ENCODE peak calls at places on chromosomes 11 and 22, in eight cellular contexts. N is AG09309; W is uterus; J is stomach; V is neural progenitor cell; A is HepG2; B is GM12865; Q is CD8-positive, alpha-beta T cell. S is an unnamed sample.

GRCh38 chr11:126414615-126415014 is 59.1 kb downstream of the ST3GAL4 start:
- DNase-seq in N (no peak), W (no peak), J (no peak), V (no peak), A (no peak), B (no peak), Q (no peak), S (no peak)

GRCh38 chr11:59206635-59207034 is 6.1 kb downstream of the MPEG1 start:
- DNase-seq in N (no peak), W (no peak), J (peak), V (peak), A (peak), B (peak), Q (no peak), S (peak)

GRCh38 chr22:30474683-30475424 is 3.0 kb upstream of the SEC14L3 start:
- DNase-seq in N (no peak), W (no peak), J (peak), V (no peak), A (no peak), B (no peak), Q (peak), S (peak)

GRCh38 chr11:116072776-116073175 is 568.6 kb upstream of the CADM1 start:
- DNase-seq in N (no peak), W (no peak), J (no peak), V (peak), A (no peak), B (peak), Q (no peak), S (no peak)

GRCh38 chr22:28034760-28035401 is 115.8 kb upstream of the PITPNB start:
- DNase-seq in N (no peak), W (peak), J (peak), V (no peak), A (no peak), B (peak), Q (no peak), S (no peak)

GRCh38 chr22:46792841-46793261 is 30.4 kb downstream of the TBC1D22A start:
- DNase-seq in N (no peak), W (no peak), J (peak), V (no peak), A (no peak), B (no peak), Q (no peak), S (no peak)

GRCh38 chr11:26777276-26777939 is 55.5 kb upstream of the SLC5A12 start:
- DNase-seq in N (no peak), W (no peak), J (no peak), V (no peak), A (no peak), B (no peak), Q (no peak), S (no peak)

GRCh38 chr22:33405194-33405593 is 347.0 kb upstream of the SYN3 start:
- DNase-seq in N (no peak), W (no peak), J (no peak), V (no peak), A (no peak), B (no peak), Q (no peak), S (no peak)

GRCh38 chr22:20143883-20144665 is 6.8 kb downstream of the CCDC188 start:
- DNase-seq in N (no peak), W (no peak), J (no peak), V (no peak), A (no peak), B (no peak), Q (no peak), S (no peak)

GRCh38 chr11:32103941-32104340 is 13.1 kb downstream of the RCN1 start:
- DNase-seq in N (no peak), W (no peak), J (no peak), V (no peak), A (no peak), B (no peak), Q (no peak), S (no peak)

GRCh38 chr11:119023741-119024140 is 5.2 kb downstream of the TRAPPC4 start:
- DNase-seq in N (peak), W (no peak), J (no peak), V (no peak), A (no peak), B (no peak), Q (no peak), S (no peak)

GRCh38 chr11:67615455-67616430 is 9.0 kb downstream of the NDUFV1 start:
- DNase-seq in N (no peak), W (peak), J (peak), V (peak), A (peak), B (peak), Q (peak), S (no peak)

GRCh38 chr22:27476729-27477128 is 324.8 kb downstream of the MN1 start:
- DNase-seq in N (no peak), W (no peak), J (no peak), V (no peak), A (no peak), B (no peak), Q (no peak), S (peak)

GRCh38 chr11:19525714-19526113 is 186.9 kb upstream of the NAV2 start:
- DNase-seq in N (no peak), W (no peak), J (no peak), V (no peak), A (no peak), B (no peak), Q (no peak), S (no peak)

GRCh38 chr11:63668396-63668795 is 2.8 kb downstream of the ATL3 start:
- DNase-seq in N (no peak), W (no peak), J (no peak), V (no peak), A (no peak), B (no peak), Q (no peak), S (peak)

GRCh38 chr11:128334311-128335044 is 252.9 kb downstream of the ETS1 start:
- DNase-seq in N (no peak), W (peak), J (no peak), V (no peak), A (peak), B (no peak), Q (no peak), S (no peak)

GRCh38 chr22:41564563-41564962 is 3.8 kb downstream of the CSDC2 start:
- DNase-seq in N (no peak), W (no peak), J (no peak), V (no peak), A (no peak), B (no peak), Q (no peak), S (peak)

GRCh38 chr11:76270387-76270786 is 64.1 kb upstream of the WNT11 start:
- DNase-seq in N (no peak), W (no peak), J (no peak), V (no peak), A (no peak), B (no peak), Q (no peak), S (peak)

GRCh38 chr11:112266410-112266778 is 5.7 kb upstream of the PLET1 start:
- DNase-seq in N (no peak), W (no peak), J (no peak), V (no peak), A (no peak), B (no peak), Q (no peak), S (no peak)

GRCh38 chr11:78022397-78023396 is at the start of gene KCTD14:
- DNase-seq in N (no peak), W (peak), J (peak), V (peak), A (peak), B (peak), Q (no peak), S (no peak)

GRCh38 chr11:102780491-102780918 is at the start of gene MMP10:
- DNase-seq in N (no peak), W (no peak), J (no peak), V (peak), A (peak), B (no peak), Q (no peak), S (peak)

GRCh38 chr11:69531717-69532088 is 50.2 kb downstream of the LINC01488 start:
- DNase-seq in N (no peak), W (no peak), J (no peak), V (no peak), A (no peak), B (no peak), Q (no peak), S (no peak)

GRCh38 chr11:1742371-1742770 is 8.0 kb downstream of the IFITM10 start:
- DNase-seq in N (no peak), W (peak), J (no peak), V (no peak), A (no peak), B (no peak), Q (no peak), S (peak)

GRCh38 chr11:75780888-75781287 is 12.3 kb downstream of the DGAT2 start:
- DNase-seq in N (no peak), W (no peak), J (no peak), V (no peak), A (no peak), B (no peak), Q (no peak), S (no peak)

GRCh38 chr11:66951927-66952337 is 6.3 kb downstream of the PC start:
- DNase-seq in N (no peak), W (no peak), J (peak), V (no peak), A (no peak), B (no peak), Q (no peak), S (no peak)

GRCh38 chr11:115963170-115963569 is 459.0 kb upstream of the CADM1 start:
- DNase-seq in N (no peak), W (no peak), J (no peak), V (no peak), A (no peak), B (no peak), Q (no peak), S (no peak)

GRCh38 chr11:134676516-134677287 is 264.7 kb upstream of the B3GAT1 start:
- DNase-seq in N (no peak), W (no peak), J (no peak), V (no peak), A (no peak), B (no peak), Q (no peak), S (no peak)

GRCh38 chr22:21621891-21622623 is 7.8 kb downstream of the YDJC start:
- DNase-seq in N (no peak), W (no peak), J (no peak), V (no peak), A (no peak), B (no peak), Q (no peak), S (no peak)

GRCh38 chr22:41782316-41782715 is 18.2 kb upstream of the CCDC134 start:
- DNase-seq in N (no peak), W (no peak), J (no peak), V (no peak), A (no peak), B (no peak), Q (peak), S (no peak)

GRCh38 chr11:129460714-129461113 is 85.1 kb downstream of the BARX2 start:
- DNase-seq in N (no peak), W (no peak), J (peak), V (no peak), A (peak), B (no peak), Q (no peak), S (no peak)

GRCh38 chr22:31945478-31945815 is 1.1 kb downstream of the YWHAH start:
- DNase-seq in N (no peak), W (no peak), J (no peak), V (no peak), A (no peak), B (peak), Q (no peak), S (no peak)
- H3K4me3 ChIP-seq in N (peak), W (peak), J (peak), V (peak), A (peak), B (peak), Q (peak), S (peak)

GRCh38 chr11:60634151-60634550 is 65.3 kb upstream of the MS4A8 start:
- DNase-seq in N (no peak), W (no peak), J (no peak), V (peak), A (no peak), B (peak), Q (no peak), S (peak)
- TF ChIP-seq CTCF in N (no peak), W (no peak), J (no peak), V (peak), A (no peak), B (peak), Q (no peak), S (peak)

GRCh38 chr11:18204220-18204619 is 31.6 kb downstream of the MRGPRX4 start:
- DNase-seq in N (no peak), W (no peak), J (no peak), V (no peak), A (no peak), B (no peak), Q (no peak), S (no peak)
- H3K4me3 ChIP-seq in N (no peak), W (no peak), J (no peak), V (no peak), A (no peak), B (no peak), Q (no peak), S (no peak)

DNA sequence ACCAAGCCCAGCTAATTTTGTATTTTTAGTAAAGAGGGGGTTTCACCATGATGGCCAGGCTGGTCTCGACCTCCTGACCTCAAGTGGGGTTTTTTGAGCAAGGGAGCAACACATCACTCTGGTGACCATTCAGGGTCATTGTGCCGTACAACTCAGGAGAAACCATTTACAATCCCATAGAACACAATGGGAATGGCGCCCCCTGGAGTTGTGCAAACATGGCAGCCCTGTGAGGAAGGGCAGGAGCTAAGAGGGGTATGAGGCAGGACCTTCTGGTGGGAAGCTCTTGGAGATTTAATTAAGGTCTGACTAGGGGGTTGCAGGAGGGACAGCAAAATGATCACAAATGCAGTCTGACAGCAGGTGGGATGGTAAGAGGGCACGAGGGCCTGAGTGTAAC is 9.2 kb upstream of the CSF2RB start:
- DNase-seq in N (no peak), W (no peak), J (no peak), V (no peak), A (no peak), B (no peak), Q (no peak), S (no peak)
- TF ChIP-seq CTCF in N (no peak), W (no peak), J (no peak), V (peak), A (peak), B (no peak), Q (no peak), S (no peak)

GRCh38 chr11:123261345-123262106 is 66.5 kb upstream of the CLMP start:
- DNase-seq in N (no peak), W (peak), J (peak), V (peak), A (peak), B (peak), Q (peak), S (peak)
- H3K4me3 ChIP-seq in N (peak), W (no peak), J (peak), V (no peak), A (no peak), B (no peak), Q (no peak), S (no peak)

GRCh38 chr22:50243704-50244419 is 961 bp downstream of the TUBGCP6 start:
- DNase-seq in N (no peak), W (no peak), J (no peak), V (no peak), A (no peak), B (no peak), Q (no peak), S (no peak)

GRCh38 chr22:50245214-50246072 is 620 bp upstream of the TUBGCP6 start:
- DNase-seq in N (no peak), W (no peak), J (no peak), V (no peak), A (no peak), B (no peak), Q (no peak), S (no peak)

GRCh38 chr22:50246242-50247175 is 1.7 kb upstream of the TUBGCP6 start:
- DNase-seq in N (no peak), W (no peak), J (no peak), V (no peak), A (peak), B (no peak), Q (no peak), S (no peak)

GRCh38 chr22:50242406-50242949 is 2.3 kb downstream of the TUBGCP6 start:
- DNase-seq in N (no peak), W (no peak), J (no peak), V (no peak), A (no peak), B (no peak), Q (no peak), S (no peak)

DNA sequence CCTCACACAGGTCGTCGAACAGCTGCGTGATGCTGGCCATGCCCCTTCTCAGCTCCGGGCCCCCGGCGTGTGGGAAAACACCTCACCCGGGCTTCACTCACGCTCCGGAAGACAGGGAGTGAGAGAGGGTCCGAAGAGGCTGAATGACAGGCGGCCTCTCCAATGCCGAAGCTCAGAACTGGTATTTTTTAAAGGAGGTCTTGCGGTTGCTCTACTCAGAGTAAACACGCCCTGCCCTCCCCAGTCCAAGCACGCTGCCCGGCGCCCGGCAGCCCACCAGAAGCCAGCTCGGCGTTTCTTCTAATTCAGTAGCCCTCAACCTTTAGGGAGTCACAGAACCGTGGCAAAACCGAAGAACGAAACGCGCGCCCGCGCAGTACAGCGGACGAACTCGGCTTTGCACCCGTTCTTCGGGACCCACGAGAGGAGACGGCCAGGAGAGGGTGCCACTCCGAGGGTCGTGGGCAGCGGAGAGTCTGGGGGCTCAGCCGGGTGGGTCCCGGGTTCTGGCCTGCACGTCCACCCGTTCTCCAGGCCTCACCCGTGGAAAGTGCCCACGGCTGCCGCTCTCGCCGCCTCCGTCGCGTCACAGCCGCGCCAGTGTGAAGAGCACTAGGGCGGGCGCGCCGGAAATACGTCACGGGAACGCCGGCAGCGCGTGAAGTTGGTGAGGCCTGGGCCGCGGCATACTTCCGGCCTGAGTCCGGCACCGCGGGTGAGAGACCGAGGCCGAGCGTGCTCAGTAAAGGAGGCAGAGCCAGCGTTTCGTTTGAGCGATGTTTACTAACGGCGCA is at the start of gene TUBGCP6:
- DNase-seq in N (peak), W (peak), J (peak), V (peak), A (peak), B (peak), Q (peak), S (peak)
- TF ChIP-seq CTCF in N (peak), W (peak), J (no peak), V (peak), A (peak), B (peak), Q (peak), S (peak)

GRCh38 chr11:47590026-47590861 is 3.8 kb downstream of the FAM180B start:
- DNase-seq in N (no peak), W (peak), J (no peak), V (peak), A (no peak), B (no peak), Q (no peak), S (no peak)
- H3K4me3 ChIP-seq in N (no peak), W (peak), J (peak), V (no peak), A (no peak), B (no peak), Q (no peak), S (peak)

S was measured in bronchial epithelial cell.